ENCODE peak calls at places on chromosomes 4 and X, in six cellular contexts. X is lower lobe of right lung, Q is body of pancreas, G is lung, F is heart right ventricle, V is cardiac muscle cell. N is an unnamed sample.

GRCh38 chrX:124764354-124764753 is 418.0 kb downstream of the SH2D1A start:
- DNase-seq in X (no peak), Q (no peak), G (no peak), F (no peak), V (no peak), N (no peak)

GRCh38 chrX:21131346-21131745 is 242.9 kb upstream of the CNKSR2 start:
- DNase-seq in X (no peak), Q (no peak), G (no peak), F (no peak), V (no peak), N (no peak)

GRCh38 chr4:41232406-41232805 is 18.1 kb upstream of the APBB2 start:
- DNase-seq in X (no peak), Q (no peak), G (no peak), F (no peak), V (no peak), N (no peak)

GRCh38 chrX:68177542-68177941 is 255.8 kb downstream of the OPHN1 start:
- DNase-seq in X (no peak), Q (no peak), G (no peak), F (no peak), V (peak; percentile 9), N (no peak)

GRCh38 chrX:31658360-31658759 is 586.5 kb upstream of the FTHL17 start:
- DNase-seq in X (no peak), Q (no peak), G (no peak), F (no peak), V (peak; percentile 49), N (no peak)

GRCh38 chrX:100673397-100673953 is 29.5 kb downstream of the SRPX2 start:
- DNase-seq in X (no peak), Q (no peak), G (no peak), F (no peak), V (peak; percentile 79), N (no peak)

GRCh38 chr4:74370912-74371311 is 6.0 kb downstream of the EREG start:
- DNase-seq in X (no peak), Q (peak; percentile 34), G (peak; percentile 38), F (no peak), V (peak; percentile 81), N (no peak)

GRCh38 chr4:20249333-20249732 is 2.4 kb upstream of the SLIT2 start:
- DNase-seq in X (no peak), Q (no peak), G (no peak), F (no peak), V (peak; percentile 76), N (no peak)

GRCh38 chrX:19807414-19807813 is 80.0 kb downstream of the SH3KBP1 start:
- DNase-seq in X (no peak), Q (no peak), G (no peak), F (no peak), V (no peak), N (no peak)

GRCh38 chr4:143421609-143422008 is 84.9 kb downstream of the GAB1 start:
- DNase-seq in X (no peak), Q (no peak), G (no peak), F (no peak), V (no peak), N (no peak)

GRCh38 chr4:143420227-143420626 is 83.6 kb downstream of the GAB1 start:
- DNase-seq in X (no peak), Q (no peak), G (no peak), F (no peak), V (no peak), N (no peak)

GRCh38 chr4:143424276-143424675 is 87.6 kb downstream of the GAB1 start:
- DNase-seq in X (no peak), Q (no peak), G (no peak), F (no peak), V (no peak), N (no peak)
- H3K27me3 ChIP-seq in X (no peaks in the 10 kb centered on the region), Q (no peaks in the 10 kb centered on the region), G (no peaks in the 10 kb centered on the region), F (no peaks in the 10 kb centered on the region), V (no peaks in the 10 kb centered on the region), N (no peaks in the 10 kb centered on the region)

DNA sequence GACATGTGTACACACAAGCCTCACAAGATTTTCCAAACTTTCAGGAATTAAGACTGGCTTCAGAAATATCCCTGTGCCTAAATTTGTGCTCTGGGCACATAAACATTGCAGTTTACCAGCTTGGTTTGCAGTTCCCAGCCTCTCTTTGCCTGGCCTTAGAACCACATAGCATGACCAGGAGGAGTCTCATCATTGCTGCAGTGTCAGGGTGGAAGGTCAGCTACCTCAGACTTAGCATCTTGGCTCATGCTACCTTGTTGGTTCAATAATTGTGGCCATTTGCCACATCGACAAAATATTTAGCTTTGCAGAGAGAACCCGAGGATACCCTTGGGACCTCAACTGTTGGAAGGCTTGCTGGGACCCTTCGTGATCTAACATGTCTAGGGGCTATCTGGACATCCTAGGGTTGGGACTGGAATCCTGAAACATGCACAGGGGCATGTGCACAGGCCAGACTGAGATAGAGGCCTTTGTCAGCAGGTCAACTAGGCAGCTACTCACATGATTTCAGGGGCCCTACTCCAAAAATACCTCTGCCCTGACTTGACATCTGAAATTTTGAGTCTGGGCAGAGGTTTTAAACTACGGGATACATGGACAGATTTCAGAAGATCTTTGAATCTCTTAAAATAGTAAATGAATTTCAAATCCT is 8.0 kb upstream of the SUPT20HL2 start:
- DNase-seq in X (no peak), Q (no peak), G (no peak), F (no peak), V (no peak), N (no peak)
- H3K27ac ChIP-seq in X (no peak overlapping the region), Q (no peak overlapping the region), G (no peak overlapping the region), F (no peak overlapping the region), V (no peak overlapping the region), N (no peak overlapping the region)

GRCh38 chr4:108375434-108375833 is 206.7 kb upstream of the LEF1 start:
- DNase-seq in X (no peak), Q (no peak), G (no peak), F (no peak), V (no peak), N (no peak)
- H3K27me3 ChIP-seq in X (no peaks in the 10 kb centered on the region), Q (no peaks in the 10 kb centered on the region), G (no peaks in the 10 kb centered on the region), F (no peaks in the 10 kb centered on the region), V (no peaks in the 10 kb centered on the region), N (no peaks in the 10 kb centered on the region)

DNA sequence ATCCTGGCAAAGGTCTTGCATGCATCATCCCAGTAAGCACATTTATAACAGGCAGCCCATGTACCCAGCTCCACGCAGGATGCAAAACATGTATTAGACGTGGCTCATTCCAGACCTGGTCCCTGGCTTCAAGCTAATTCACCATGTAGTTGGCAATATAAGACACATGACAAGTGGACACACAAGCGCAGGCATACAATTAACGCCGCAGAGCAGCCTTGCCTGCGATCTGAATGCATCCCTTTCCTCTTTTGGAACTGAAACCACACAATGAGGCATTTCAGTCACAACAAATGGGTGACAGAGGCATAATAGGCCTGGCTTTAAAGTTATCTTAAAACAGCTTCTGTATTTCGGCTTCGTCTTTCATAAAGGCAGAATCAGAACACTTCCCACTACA is 114.5 kb upstream of the TRIM2 start:
- DNase-seq in X (no peak), Q (no peak), G (no peak), F (no peak), V (no peak), N (no peak)
- H3K27ac ChIP-seq in X (no peak overlapping the region), Q (no peak overlapping the region), G (no peak overlapping the region), F (no peak overlapping the region), V (no peak overlapping the region), N (no peak overlapping the region)

DNA sequence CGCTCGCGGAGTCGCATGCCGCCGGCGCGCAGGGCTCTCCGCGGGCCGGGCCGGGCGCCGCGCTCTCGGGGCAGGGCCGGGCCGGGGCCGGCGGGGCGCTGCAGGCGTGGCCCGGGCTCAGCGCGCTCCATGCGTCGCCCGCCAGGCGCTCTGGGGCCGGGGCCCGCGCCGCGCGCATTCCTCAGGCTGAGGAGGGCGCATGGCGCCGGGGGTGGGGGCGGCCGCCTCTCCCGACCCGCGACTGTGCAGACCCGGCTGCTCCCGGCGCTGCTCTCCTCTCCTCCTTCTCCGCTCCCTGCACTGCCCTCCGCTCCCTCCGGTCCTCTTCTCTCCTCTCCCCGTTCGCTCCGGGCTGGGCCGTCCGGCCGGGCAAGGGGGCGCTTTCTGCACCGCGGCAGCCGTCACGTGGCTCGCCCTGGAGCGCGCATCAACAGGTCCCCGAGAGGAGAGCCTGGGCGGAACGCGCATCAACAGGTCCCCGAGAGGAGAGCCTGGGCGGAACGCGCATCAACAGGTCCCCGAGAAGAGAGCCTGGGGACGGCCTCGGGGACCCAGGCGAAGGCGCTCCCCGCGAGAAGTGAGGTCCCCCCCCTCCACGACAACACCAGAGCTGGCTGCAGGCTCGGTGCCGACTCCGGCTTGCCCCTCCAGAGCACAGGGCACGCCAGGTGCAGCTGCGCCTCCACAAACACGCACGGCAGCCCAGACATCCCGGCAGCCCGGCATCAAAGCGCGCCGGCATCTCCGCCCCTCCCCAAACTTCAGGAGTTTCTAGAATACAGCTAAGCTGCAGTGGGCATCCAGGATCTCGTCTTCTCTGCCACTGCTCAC is 12.9 kb downstream of the PPP2R3B start:
- DNase-seq in X (no peak), Q (no peak), G (no peak), F (no peak), V (peak; percentile 30), N (no peak)
- H3K27me3 ChIP-seq in X (peaks cover 50% of the 10 kb centered on the region), Q (peaks cover 3% of the 10 kb centered on the region), G (no peaks in the 10 kb centered on the region), F (no peaks in the 10 kb centered on the region), V (peaks cover 14% of the 10 kb centered on the region), N (no peaks in the 10 kb centered on the region)

GRCh38 chr4:147828361-147828760 is 96.5 kb downstream of the ARHGAP10 start:
- DNase-seq in X (no peak), Q (no peak), G (no peak), F (no peak), V (peak; percentile 50), N (no peak)
- H3K27ac ChIP-seq in X (peak overlapping the region; percentile 70), Q (no peak overlapping the region), G (peak overlapping the region; percentile 96), F (peak overlapping the region; percentile 86), V (no peak overlapping the region), N (no peak overlapping the region)

GRCh38 chrX:10450229-10450958 is 170.0 kb downstream of the MID1 start:
- DNase-seq in X (no peak), Q (no peak), G (no peak), F (no peak), V (peak; percentile 81), N (no peak)
- H3K27me3 ChIP-seq in X (no peaks in the 10 kb centered on the region), Q (no peaks in the 10 kb centered on the region), G (no peaks in the 10 kb centered on the region), F (no peaks in the 10 kb centered on the region), V (no peaks in the 10 kb centered on the region), N (no peaks in the 10 kb centered on the region)

GRCh38 chr4:118927976-118928375 is 39.3 kb downstream of the SYNPO2 start:
- DNase-seq in X (no peak), Q (peak; percentile 41), G (no peak), F (peak; percentile 48), V (peak; percentile 60), N (no peak)
- H3K27ac ChIP-seq in X (no peak overlapping the region), Q (no peak overlapping the region), G (no peak overlapping the region), F (no peak overlapping the region), V (no peak overlapping the region), N (no peak overlapping the region)

GRCh38 chr4:187065396-187065795 is 341.7 kb upstream of the FAT1 start:
- DNase-seq in X (no peak), Q (no peak), G (no peak), F (no peak), V (no peak), N (no peak)
- H3K27me3 ChIP-seq in X (no peaks in the 10 kb centered on the region), Q (no peaks in the 10 kb centered on the region), G (no peaks in the 10 kb centered on the region), F (no peaks in the 10 kb centered on the region), V (no peaks in the 10 kb centered on the region), N (no peaks in the 10 kb centered on the region)

N was measured in iPS DF 6.9.